ENCODE peak calls at places on chromosomes 6 and 20, in six cellular contexts. H is HCT116, O is GM12878, A is HepG2, Y is K562, C is SK-N-SH. I is an unnamed sample.

GRCh38 chr20:8670900-8671229 is 398.0 kb upstream of the PLCB4 start:
- DNase-seq in C (peak; percentile 49), H (no peak), A (no peak), O (no peak), Y (no peak), I (no peak)

GRCh38 chr6:20400476-20401402 is 940 bp upstream of the E2F3 start:
- DNase-seq in C (peak; percentile 63), A (peak; percentile 50), O (no peak), Y (peak; percentile 75), H (peak; percentile 84), I (no peak)

GRCh38 chr6:50850223-50850751 is 31.6 kb downstream of the TFAP2B start:
- DNase-seq in Y (no peak), A (no peak), C (peak; percentile 93), O (no peak), H (no peak), I (peak; percentile 73)

GRCh38 chr6:147063469-147064031 is 140.7 kb upstream of the STXBP5 start:
- DNase-seq in Y (no peak), O (no peak), H (peak; percentile 64), C (no peak), A (peak; percentile 70), I (no peak)

GRCh38 chr6:125300992-125301434 is 754 bp downstream of the HDDC2 start:
- DNase-seq in O (no peak), H (no peak), Y (no peak), A (no peak), C (no peak), I (no peak)

GRCh38 chr6:137872071-137872470 is 5.0 kb downstream of the TNFAIP3 start:
- DNase-seq in A (no peak), H (no peak), C (no peak), Y (no peak), O (no peak), I (no peak)

GRCh38 chr20:40860487-40860902 is 168.1 kb upstream of the TOP1 start:
- DNase-seq in A (no peak), H (peak; percentile 85), O (no peak), C (no peak), Y (no peak), I (no peak)

GRCh38 chr20:49570828-49571552 is 3.1 kb upstream of the PTGIS start:
- DNase-seq in O (no peak), C (no peak), H (no peak), A (no peak), Y (no peak), I (no peak)

GRCh38 chr20:2692036-2692885 is at the start of gene EBF4:
- DNase-seq in H (no peak), O (no peak), Y (peak; percentile 90), C (peak; percentile 99), A (no peak), I (no peak)

GRCh38 chr6:36323062-36323461 is 13.6 kb downstream of the BNIP5 start:
- DNase-seq in Y (no peak), O (no peak), C (peak; percentile 83), A (no peak), H (no peak), I (no peak)

GRCh38 chr20:63330940-63331339 is 30.2 kb downstream of the CHRNA4 start:
- DNase-seq in O (no peak), A (no peak), Y (peak; percentile 30), C (no peak), H (no peak), I (no peak)

DNA sequence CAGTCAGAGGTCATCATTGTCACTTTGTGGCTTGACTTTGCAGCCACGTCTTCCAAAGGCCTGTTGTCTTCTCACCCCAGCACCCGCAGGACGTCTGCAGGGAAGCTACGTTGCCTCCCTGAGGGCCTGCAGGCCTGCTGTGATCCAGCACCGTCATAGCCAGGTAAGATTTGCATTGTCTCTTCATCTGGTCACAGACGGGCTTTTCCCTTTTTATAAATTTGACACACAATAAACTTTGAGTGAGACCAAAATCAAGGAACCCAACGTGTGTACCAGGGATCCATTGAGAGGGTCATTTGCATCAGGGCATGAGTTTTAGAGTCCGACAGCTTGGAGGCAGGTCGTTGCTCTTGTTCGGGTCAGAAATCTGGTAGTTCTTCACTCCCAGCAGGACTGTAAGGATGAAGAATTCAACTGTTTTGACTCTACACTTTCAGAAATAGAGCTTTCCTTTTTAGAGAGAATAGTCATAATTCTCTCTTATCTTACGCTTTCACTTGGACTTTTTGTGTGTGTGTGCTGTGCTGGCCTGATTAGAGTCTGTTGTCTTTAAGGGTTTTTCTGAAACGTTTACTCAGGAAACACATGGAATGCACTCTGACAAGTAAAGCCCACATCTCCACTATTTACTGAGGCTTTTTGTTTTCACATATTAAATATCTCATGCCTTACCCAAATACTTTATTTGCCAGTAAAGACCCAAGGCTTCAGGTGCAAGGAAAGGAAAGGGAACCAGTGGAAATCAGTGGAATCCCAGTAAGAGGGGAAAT is 177.2 kb upstream of the TAB2 start:
- DNase-seq in H (no peak), C (no peak), A (no peak), O (peak; percentile 65), Y (peak; percentile 37), I (no peak)
- TF ChIP-seq JUND in H (no peak), C (no peak), A (no peak), O (no peak), Y (peak; percentile 76), I (no peak)

DNA sequence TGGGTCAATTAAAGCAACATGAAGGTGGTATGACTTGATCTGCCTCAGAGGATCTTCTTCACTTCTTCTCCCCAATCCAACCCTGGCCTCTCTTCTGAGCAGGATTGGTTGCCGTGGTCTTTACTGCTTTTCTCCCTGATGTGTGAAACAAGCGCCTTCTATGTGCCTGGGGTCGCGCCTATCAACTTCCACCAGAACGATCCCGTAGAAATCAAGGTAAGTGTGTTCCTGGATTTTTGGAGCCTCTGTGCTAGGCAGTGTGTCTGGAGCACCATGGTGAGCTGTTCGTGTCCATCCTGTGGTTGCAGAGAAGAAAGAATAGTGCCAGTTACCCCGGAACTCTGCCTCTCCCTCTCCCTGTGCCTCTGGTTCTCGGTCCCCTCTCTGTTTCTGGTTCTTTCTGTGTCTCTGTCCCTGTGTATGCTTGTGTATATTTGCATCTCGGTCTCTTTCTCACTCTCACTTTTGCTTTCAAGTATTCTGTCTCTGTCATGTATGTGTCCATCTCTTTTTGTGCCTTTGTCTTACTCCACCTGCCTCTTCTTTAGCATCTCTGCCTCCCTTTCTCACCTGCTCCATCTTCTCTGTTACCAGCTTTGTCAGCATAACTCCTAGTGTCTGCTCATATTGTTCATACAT is 23.5 kb downstream of the TM9SF4 start:
- DNase-seq in Y (no peak), C (no peak), A (no peak), H (no peak), O (peak; percentile 58), I (no peak)
- H3K9ac ChIP-seq in Y (no peak overlapping the region), C (no peak overlapping the region), A (no peak overlapping the region), H (no peak overlapping the region), O (peak overlapping the region; percentile 14), I (no peak overlapping the region)

GRCh38 chr6:101110814-101111213 is 229.7 kb upstream of the ASCC3 start:
- DNase-seq in H (no peak), C (no peak), O (no peak), Y (no peak), A (no peak), I (no peak)
- TF ChIP-seq JUND in H (no peak), C (no peak), O (no peak), Y (no peak), A (no peak), I (no peak)

GRCh38 chr6:41767112-41767946 is 12.4 kb downstream of the FRS3 start:
- DNase-seq in C (peak; percentile 89), O (no peak), A (peak; percentile 82), H (no peak), Y (peak; percentile 73), I (no peak)
- H3K9ac ChIP-seq in C (no peak overlapping the region), O (no peak overlapping the region), A (no peak overlapping the region), H (no peak overlapping the region), Y (peak overlapping the region; percentile 45), I (peak overlapping the region; percentile 21)

GRCh38 chr6:18276610-18277009 is 12.3 kb upstream of the DEK start:
- DNase-seq in A (no peak), O (no peak), Y (no peak), H (no peak), C (no peak), I (no peak)

GRCh38 chr6:18277181-18278006 is 13.1 kb upstream of the DEK start:
- DNase-seq in Y (no peak), A (no peak), H (no peak), C (peak; percentile 48), O (no peak), I (no peak)

GRCh38 chr6:18281564-18281963 is 17.2 kb upstream of the DEK start:
- DNase-seq in C (no peak), O (no peak), Y (no peak), H (no peak), A (no peak), I (no peak)

GRCh38 chr6:18284261-18284660 is 19.9 kb upstream of the DEK start:
- DNase-seq in C (no peak), Y (no peak), O (no peak), H (no peak), A (no peak), I (no peak)

GRCh38 chr6:18280084-18280483 is 15.8 kb upstream of the DEK start:
- DNase-seq in O (no peak), A (no peak), C (no peak), H (no peak), Y (no peak), I (no peak)
- TF ChIP-seq JUND in O (no peak), A (no peak), C (no peak), H (no peak), Y (no peak), I (no peak)

GRCh38 chr6:26471970-26472369 is 14.2 kb downstream of the BTN2A1 start:
- DNase-seq in C (no peak), H (no peak), Y (no peak), A (no peak), O (no peak), I (no peak)

GRCh38 chr6:26474439-26474881 is 16.7 kb downstream of the BTN2A1 start:
- DNase-seq in A (no peak), Y (no peak), C (no peak), H (no peak), O (no peak), I (no peak)

GRCh38 chr6:26472549-26473245 is 14.9 kb downstream of the BTN2A1 start:
- DNase-seq in H (no peak), Y (no peak), C (no peak), O (no peak), A (no peak), I (no peak)

GRCh38 chr6:26473758-26474438 is 16.1 kb downstream of the BTN2A1 start:
- DNase-seq in A (peak; percentile 90), Y (peak; percentile 66), H (peak; percentile 83), O (peak; percentile 97), C (peak; percentile 75), I (peak; percentile 71)

DNA sequence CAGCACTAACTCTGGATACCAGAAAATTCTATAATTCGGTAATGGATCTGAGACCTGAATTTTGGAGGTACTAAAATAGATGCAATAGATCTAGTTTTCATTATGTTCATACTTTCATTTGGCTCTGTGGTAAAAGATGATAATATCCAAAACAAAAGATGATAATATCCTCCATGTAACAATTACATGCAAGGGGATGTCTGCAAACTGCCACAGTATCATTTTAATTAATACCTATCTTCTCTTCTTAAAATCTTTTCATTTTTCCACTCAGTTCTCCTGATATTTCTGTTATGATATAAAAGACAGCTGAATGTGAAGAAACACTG is 15.6 kb downstream of the BTN2A1 start:
- DNase-seq in C (no peak), A (no peak), O (no peak), Y (no peak), H (no peak), I (no peak)
- H3K9ac ChIP-seq in C (peak overlapping the region; percentile 67), A (peak overlapping the region; percentile 76), O (peak overlapping the region; percentile 99), Y (no peak overlapping the region), H (peak overlapping the region; percentile 54), I (no peak overlapping the region)

GRCh38 chr20:43096471-43096870 is 93.2 kb downstream of the PTPRT start:
- DNase-seq in O (no peak), Y (no peak), H (no peak), C (peak; percentile 49), A (no peak), I (no peak)
- TF ChIP-seq JUND in O (no peak), Y (no peak), H (no peak), C (no peak), A (no peak), I (no peak)